ENCODE peak calls at places on chromosomes 6 and 20, in ten cellular contexts. W is activated CD4-positive, alpha-beta T cell treated with anti-CD3 and anti-CD28 coated beads, Interleukin-2, amount 10 ng/mL, durations not matched to agents 7 days and 5 days; G is activated CD8-positive, alpha-beta T cell treated with anti-CD3 and anti-CD28 coated beads, Interleukin-2, amount 10 ng/mL, durations not matched to agents 7 days and 5 days; C is tibial artery; Z is activated naive CD4-positive, alpha-beta T cell treated with anti-CD3 and anti-CD28 coated beads, Interleukin-2, amount 10 ng/mL, durations not matched to agents 7 days and 5 days; H is AG10803; V is HFF-Myc; B is HEK293T; Q is iris pigment epithelial cell; M is GOT3. R is an unnamed sample.

GRCh38 chr6:135054575-135055498 is at the start of gene HBS1L:
- DNase-seq in W (peak), G (peak), C (peak), Z (peak), H (peak), V (peak), B (peak), Q (peak), M (peak), R (peak)

GRCh38 chr20:43915209-43916072 is 789 bp downstream of the TOX2 start:
- DNase-seq in W (peak), G (no peak), C (no peak), Z (peak), H (peak), V (no peak), B (no peak), Q (peak), M (no peak), R (no peak)

GRCh38 chr6:109770047-109770446 is 79.0 kb downstream of the FIG4 start:
- DNase-seq in W (no peak), G (no peak), C (no peak), Z (no peak), H (no peak), V (no peak), B (no peak), Q (no peak), M (no peak), R (no peak)

GRCh38 chr6:107435798-107436197 is 23.6 kb downstream of the PDSS2 start:
- DNase-seq in W (no peak), G (no peak), C (no peak), Z (no peak), H (peak), V (no peak), B (no peak), Q (peak), M (no peak), R (no peak)

GRCh38 chr6:132962936-132963579 is 148.7 kb downstream of the RPS12 start:
- DNase-seq in W (peak), G (peak), C (peak), Z (peak), H (peak), V (peak), B (peak), Q (peak), M (no peak), R (no peak)

GRCh38 chr20:5008743-5009142 is 7.4 kb upstream of the SLC23A2 start:
- DNase-seq in W (no peak), G (no peak), C (no peak), Z (no peak), H (no peak), V (no peak), B (no peak), Q (no peak), M (no peak), R (peak)

GRCh38 chr6:67615796-67616195 is 1019.3 kb upstream of the ADGRB3 start:
- DNase-seq in W (no peak), G (no peak), C (no peak), Z (no peak), H (peak), V (no peak), B (no peak), Q (peak), M (no peak), R (no peak)

GRCh38 chr6:32625137-32625536 is 12.1 kb upstream of the HLA-DQA1 start:
- DNase-seq in W (no peak), G (no peak), C (no peak), Z (no peak), H (no peak), V (no peak), B (no peak), Q (no peak), M (no peak), R (no peak)